ENCODE peak calls at places on chromosomes 4 and X, in nine cellular contexts. O is GM12865, J is progenitor cell of endocrine pancreas, T is colonic mucosa, Z is left lung, X is activated B cell treated with CpG ODN at 0.5 μM for 24 hours, M is thoracic aorta, L is GM23338, S is cardiac fibroblast. N is an unnamed sample.

GRCh38 chrX:2677764-2678163 is 13.3 kb upstream of the CD99 start:
- DNase-seq in O (no peak), J (no peak), T (peak), Z (peak), X (no peak), M (peak), L (no peak), S (peak), N (no peak)

GRCh38 chr4:151862766-151863165 is 102.0 kb upstream of the GATB start:
- DNase-seq in O (no peak), J (no peak), T (no peak), Z (no peak), X (no peak), M (no peak), L (no peak), S (no peak), N (no peak)

GRCh38 chrX:140710710-140711109 is 1.2 kb downstream of the LINC00632 start:
- DNase-seq in O (no peak), J (no peak), T (no peak), Z (no peak), X (no peak), M (no peak), L (peak), S (no peak), N (no peak)

GRCh38 chr4:9976781-9977180 is 44.5 kb downstream of the SLC2A9 start:
- DNase-seq in O (no peak), J (no peak), T (no peak), Z (no peak), X (no peak), M (no peak), L (no peak), S (no peak), N (no peak)

GRCh38 chrX:124504106-124504983 is 158.0 kb downstream of the SH2D1A start:
- DNase-seq in O (peak), J (no peak), T (no peak), Z (no peak), X (no peak), M (no peak), L (no peak), S (no peak), N (no peak)

GRCh38 chr4:153271820-153272219 is 67.6 kb downstream of the TRIM2 start:
- DNase-seq in O (no peak), J (no peak), T (no peak), Z (no peak), X (no peak), M (no peak), L (no peak), S (no peak), N (no peak)

GRCh38 chr4:8071741-8072140 is 86.9 kb downstream of the ABLIM2 start:
- DNase-seq in O (no peak), J (no peak), T (no peak), Z (no peak), X (no peak), M (no peak), L (no peak), S (no peak), N (no peak)

GRCh38 chrX:101368800-101369199 is 17.2 kb downstream of the BTK start:
- DNase-seq in O (no peak), J (no peak), T (no peak), Z (no peak), X (no peak), M (no peak), L (no peak), S (no peak), N (no peak)

GRCh38 chr4:156021298-156021697 is 67.6 kb upstream of the CTSO start:
- DNase-seq in O (no peak), J (no peak), T (no peak), Z (no peak), X (no peak), M (no peak), L (peak), S (no peak), N (no peak)

GRCh38 chr4:73989928-73990327 is 1.9 kb upstream of the PPBP start:
- DNase-seq in O (no peak), J (no peak), T (no peak), Z (no peak), X (no peak), M (no peak), L (no peak), S (no peak), N (no peak)

GRCh38 chrX:71169586-71169985 is 24.9 kb downstream of the NLGN3 start:
- DNase-seq in O (no peak), J (no peak), T (no peak), Z (no peak), X (no peak), M (no peak), L (no peak), S (no peak), N (no peak)

GRCh38 chr4:177671845-177672244 is 229.6 kb upstream of the AGA start:
- DNase-seq in O (no peak), J (no peak), T (no peak), Z (no peak), X (no peak), M (no peak), L (no peak), S (no peak), N (no peak)

DNA sequence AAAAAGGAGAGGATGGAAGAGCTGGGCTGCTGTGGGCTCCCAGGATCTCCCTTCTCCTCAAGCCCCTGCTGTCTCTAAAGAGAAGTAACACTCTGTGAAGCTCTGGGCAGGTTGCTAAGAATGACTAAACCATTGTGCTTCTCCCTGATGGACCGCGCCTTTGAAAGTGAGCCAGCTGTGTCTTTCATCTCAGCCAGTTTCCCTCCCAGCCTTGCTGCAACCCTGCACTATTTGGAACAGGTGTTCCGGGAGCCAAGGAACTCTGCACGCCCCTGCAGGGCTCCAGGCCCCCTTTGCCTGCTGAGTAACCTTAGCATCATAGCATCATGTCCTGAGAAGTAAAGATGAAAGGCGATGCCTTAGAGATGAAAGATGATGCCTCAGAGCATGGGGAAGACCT is 39.7 kb downstream of the SMIM20 start:
- DNase-seq in O (no peak), J (no peak), T (no peak), Z (no peak), X (no peak), M (no peak), L (no peak), S (peak), N (no peak)
- TF ChIP-seq CTCF in O (no peak), J (no peak), T (no peak), Z (no peak), X (no peak), M (no peak), L (no peak), S (peak), N (no peak)

GRCh38 chrX:134969726-134970125 is 21.1 kb upstream of the SMIM10 start:
- DNase-seq in O (no peak), J (no peak), T (no peak), Z (no peak), X (no peak), M (no peak), L (no peak), S (peak), N (no peak)
- TF ChIP-seq CTCF in O (no peak), J (no peak), T (no peak), Z (no peak), X (no peak), M (no peak), L (no peak), S (no peak), N (no peak)

GRCh38 chr4:122824616-122825015 is 2.0 kb upstream of the FGF2 start:
- DNase-seq in O (no peak), J (no peak), T (no peak), Z (no peak), X (no peak), M (no peak), L (no peak), S (no peak), N (no peak)

GRCh38 chr4:122826596-122827257 is at the start of gene FGF2:
- DNase-seq in O (peak), J (peak), T (peak), Z (peak), X (peak), M (peak), L (peak), S (peak), N (peak)

GRCh38 chr4:122826000-122826595 is 533 bp upstream of the FGF2 start:
- DNase-seq in O (no peak), J (no peak), T (no peak), Z (no peak), X (no peak), M (no peak), L (peak), S (no peak), N (no peak)

GRCh38 chr4:122827899-122828601 is 1.4 kb downstream of the FGF2 start:
- DNase-seq in O (peak), J (no peak), T (peak), Z (no peak), X (no peak), M (no peak), L (peak), S (peak), N (peak)

GRCh38 chr4:122827258-122827887 is 742 bp downstream of the FGF2 start:
- DNase-seq in O (peak), J (peak), T (peak), Z (no peak), X (peak), M (no peak), L (peak), S (peak), N (no peak)
- TF ChIP-seq CTCF in O (no peak), J (no peak), T (no peak), Z (no peak), X (no peak), M (no peak), L (no peak), S (peak), N (no peak)

DNA sequence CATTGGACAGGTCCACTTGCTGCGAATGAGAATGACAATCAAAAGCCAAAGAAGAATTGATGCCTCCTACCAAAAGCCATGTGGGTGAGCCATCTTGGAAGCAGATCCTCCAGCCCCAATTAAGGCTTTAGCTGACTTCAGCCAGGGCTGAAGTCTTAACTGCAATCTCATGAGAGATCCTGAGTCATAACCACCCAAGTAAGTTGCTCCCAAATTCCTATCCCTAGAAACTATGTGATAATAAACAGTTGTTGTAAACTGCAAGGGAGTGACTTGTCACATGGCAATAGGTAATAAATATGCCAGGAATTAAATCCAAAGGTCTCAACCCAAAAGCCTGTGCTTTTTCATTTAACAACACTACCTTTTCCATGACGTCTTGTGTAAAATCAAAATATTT is 154.3 kb upstream of the TBL1X start:
- DNase-seq in O (no peak), J (no peak), T (no peak), Z (no peak), X (no peak), M (no peak), L (no peak), S (peak), N (no peak)
- TF ChIP-seq CTCF in O (no peak), J (no peak), T (no peak), Z (no peak), X (no peak), M (no peak), L (no peak), S (no peak), N (no peak)

GRCh38 chr4:54226399-54227260 is 2.5 kb upstream of the PDGFRA start:
- DNase-seq in O (no peak), J (no peak), T (peak), Z (peak), X (no peak), M (no peak), L (peak), S (peak), N (no peak)

GRCh38 chr4:54224960-54225670 is 4.0 kb upstream of the PDGFRA start:
- DNase-seq in O (no peak), J (no peak), T (no peak), Z (no peak), X (no peak), M (no peak), L (peak), S (no peak), N (no peak)

GRCh38 chr4:54228064-54228527 is 997 bp upstream of the PDGFRA start:
- DNase-seq in O (peak), J (peak), T (peak), Z (peak), X (peak), M (no peak), L (peak), S (peak), N (peak)

GRCh38 chr4:54227261-54228063 is 1.6 kb upstream of the PDGFRA start:
- DNase-seq in O (no peak), J (no peak), T (no peak), Z (peak), X (peak), M (no peak), L (peak), S (peak), N (no peak)

GRCh38 chr4:54225671-54226398 is 3.3 kb upstream of the PDGFRA start:
- DNase-seq in O (no peak), J (no peak), T (no peak), Z (no peak), X (no peak), M (no peak), L (peak), S (peak), N (no peak)
- TF ChIP-seq CTCF in O (no peak), J (no peak), T (no peak), Z (no peak), X (no peak), M (no peak), L (no peak), S (no peak), N (no peak)

GRCh38 chrX:115966920-115967319 is 203.6 kb upstream of the AGTR2 start:
- DNase-seq in O (no peak), J (no peak), T (no peak), Z (no peak), X (no peak), M (no peak), L (no peak), S (peak), N (no peak)

GRCh38 chrX:115970718-115971117 is 199.8 kb upstream of the AGTR2 start:
- DNase-seq in O (no peak), J (no peak), T (no peak), Z (no peak), X (no peak), M (no peak), L (no peak), S (no peak), N (no peak)

GRCh38 chrX:115972717-115973116 is 197.8 kb upstream of the AGTR2 start:
- DNase-seq in O (no peak), J (no peak), T (no peak), Z (no peak), X (no peak), M (no peak), L (no peak), S (peak), N (no peak)

GRCh38 chrX:115968436-115969252 is 201.9 kb upstream of the AGTR2 start:
- DNase-seq in O (no peak), J (peak), T (peak), Z (no peak), X (no peak), M (no peak), L (peak), S (peak), N (no peak)
- TF ChIP-seq CTCF in O (no peak), J (peak), T (no peak), Z (no peak), X (no peak), M (no peak), L (peak), S (no peak), N (no peak)

DNA sequence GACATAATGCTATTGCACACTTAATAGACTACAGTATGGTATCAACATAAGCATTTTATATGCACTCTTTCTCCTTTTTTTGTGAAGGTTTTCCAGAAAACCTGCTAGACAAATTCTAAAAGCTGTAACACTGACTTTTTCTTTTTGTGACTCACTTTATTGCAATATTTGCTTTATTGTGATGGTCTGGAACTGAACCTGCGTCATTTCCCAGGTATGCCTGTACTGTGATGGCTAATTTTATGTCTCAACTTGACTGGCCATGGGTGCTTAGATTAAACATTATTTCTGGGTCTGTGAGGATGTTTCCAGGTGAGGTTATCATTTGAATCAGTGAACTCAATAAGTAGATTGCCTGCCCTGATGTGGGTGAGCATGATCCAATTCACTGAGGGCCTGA is 35.5 kb upstream of the LAMP2 start:
- DNase-seq in O (no peak), J (no peak), T (no peak), Z (no peak), X (no peak), M (no peak), L (no peak), S (no peak), N (no peak)
- TF ChIP-seq CTCF in O (no peak), J (no peak), T (no peak), Z (no peak), X (no peak), M (no peak), L (no peak), S (no peak), N (no peak)

GRCh38 chrX:24696241-24696640 is 2.5 kb downstream of the POLA1 start:
- DNase-seq in O (no peak), J (no peak), T (no peak), Z (no peak), X (no peak), M (no peak), L (no peak), S (no peak), N (no peak)

GRCh38 chrX:24692305-24692704 is 1.4 kb upstream of the POLA1 start:
- DNase-seq in O (no peak), J (no peak), T (no peak), Z (no peak), X (no peak), M (no peak), L (peak), S (no peak), N (no peak)

GRCh38 chrX:24694825-24695224 is 1.1 kb downstream of the POLA1 start:
- DNase-seq in O (no peak), J (no peak), T (no peak), Z (no peak), X (no peak), M (no peak), L (no peak), S (peak), N (no peak)

DNA sequence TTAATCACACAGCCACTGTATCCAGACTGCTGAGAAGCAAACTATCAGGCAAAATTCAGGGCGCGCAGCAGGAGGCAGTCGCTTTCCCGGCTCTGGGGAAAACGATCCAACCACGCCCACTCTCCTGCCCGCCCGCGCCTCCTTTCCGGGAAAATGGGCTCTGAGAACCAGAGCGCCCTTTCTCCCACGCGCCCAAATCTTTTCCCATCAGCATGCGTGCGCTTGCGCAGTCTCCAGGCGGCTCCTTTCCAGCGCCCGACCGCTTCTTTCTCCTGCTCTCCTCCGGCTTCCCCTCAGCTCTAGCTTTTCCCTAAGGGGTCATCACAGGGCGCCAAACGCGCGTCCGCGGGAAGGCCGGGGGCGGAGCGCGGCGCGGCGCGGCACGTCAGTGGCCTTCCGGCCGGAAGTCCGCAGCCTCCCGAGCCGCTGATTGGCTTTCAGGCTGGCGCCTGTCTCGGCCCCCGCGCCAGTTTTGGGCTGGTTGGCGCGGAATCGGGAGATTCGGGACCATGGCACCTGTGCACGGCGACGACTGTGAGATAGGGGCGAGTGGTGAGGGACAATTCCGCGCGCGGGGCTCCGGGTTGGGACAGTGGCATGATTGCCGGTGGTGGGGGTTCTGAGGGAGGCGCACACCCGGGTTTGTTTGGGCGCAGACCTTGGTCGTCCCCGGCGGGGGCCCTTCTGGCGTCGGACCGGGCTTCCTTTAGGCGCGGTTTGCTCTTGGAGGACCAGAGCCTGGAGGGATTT is at the start of gene POLA1:
- DNase-seq in O (peak), J (peak), T (peak), Z (peak), X (peak), M (peak), L (peak), S (peak), N (peak)
- TF ChIP-seq CTCF in O (no peak), J (peak), T (no peak), Z (no peak), X (no peak), M (no peak), L (peak), S (peak), N (no peak)

DNA sequence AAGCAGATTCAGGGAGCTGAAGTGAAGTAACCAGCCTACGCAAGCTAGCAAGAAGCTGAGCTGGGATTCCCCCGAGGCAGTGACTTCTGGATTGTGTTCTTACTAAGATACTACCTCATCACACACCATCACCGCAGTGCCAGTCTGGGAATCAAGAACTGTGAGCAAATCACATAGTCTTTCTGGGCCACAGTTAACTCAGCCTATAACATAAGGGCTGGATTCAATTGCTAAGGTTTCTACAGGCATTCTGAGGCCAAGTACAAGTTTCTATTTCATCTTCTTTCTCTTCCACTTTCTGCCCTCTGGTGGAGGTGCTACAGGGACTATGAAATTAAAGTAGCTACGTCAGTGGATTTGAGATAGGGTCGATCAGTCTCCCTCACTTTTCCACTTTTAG is 1.4 kb upstream of the CORIN start:
- DNase-seq in O (peak), J (no peak), T (no peak), Z (no peak), X (no peak), M (no peak), L (peak), S (peak), N (no peak)
- TF ChIP-seq CTCF in O (peak), J (peak), T (no peak), Z (peak), X (no peak), M (no peak), L (peak), S (peak), N (no peak)

N was measured in omental fat pad.